ENCODE peak calls at places on chromosomes 5 and 9, in seven cellular contexts. L, D, E, X, S, G and V are unnamed samples.

GRCh38 chr5:14901462-14902051 is 30.0 kb upstream of the ANKH start:
- DNase-seq in L (no peak), D (no peak), E (no peak), X (no peak), S (peak), G (no peak), V (peak)

GRCh38 chr9:16718296-16718695 is 152.2 kb downstream of the BNC2 start:
- DNase-seq in L (no peak), D (no peak), E (no peak), X (no peak), S (no peak), G (no peak), V (peak)

GRCh38 chr9:133342570-133342969 is 5.4 kb downstream of the MED22 start:
- DNase-seq in L (no peak), D (peak), E (no peak), X (no peak), S (peak), G (no peak), V (no peak)

GRCh38 chr9:36739538-36740116 is 166.9 kb downstream of the MELK start:
- DNase-seq in L (no peak), D (no peak), E (no peak), X (no peak), S (peak), G (no peak), V (no peak)

GRCh38 chr5:16550316-16550952 is 66.4 kb downstream of the RETREG1 start:
- DNase-seq in L (peak), D (peak), E (no peak), X (peak), S (peak), G (peak), V (peak)

GRCh38 chr5:1028481-1029269 is 20.1 kb downstream of the NKD2 start:
- DNase-seq in L (no peak), D (no peak), E (no peak), X (no peak), S (peak), G (no peak), V (no peak)

GRCh38 chr9:73011346-73011745 is 58.5 kb upstream of the ALDH1A1 start:
- DNase-seq in L (no peak), D (no peak), E (no peak), X (no peak), S (no peak), G (no peak), V (peak)

GRCh38 chr5:73446631-73447233 is 1.8 kb downstream of the FOXD1 start:
- DNase-seq in L (no peak), D (peak), E (no peak), X (peak), S (no peak), G (no peak), V (no peak)

DNA sequence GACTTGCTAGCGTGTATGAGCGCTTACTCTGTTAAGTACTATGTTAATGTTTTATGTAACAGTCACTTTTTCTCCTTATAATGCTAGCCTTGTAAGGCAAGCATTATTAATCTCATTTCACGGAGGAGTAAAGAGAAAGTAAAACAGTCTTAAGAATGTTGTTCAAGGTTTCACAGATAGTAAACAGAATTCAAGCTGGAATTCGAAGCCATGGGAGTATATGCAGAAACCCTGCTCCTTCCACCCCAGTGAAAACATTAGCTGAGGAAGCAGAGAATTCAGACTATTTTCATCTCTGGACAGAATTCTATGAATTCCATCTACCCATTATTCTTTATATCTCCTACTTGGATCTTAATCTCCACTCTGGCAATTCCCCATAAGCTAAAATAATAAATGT is 1028.3 kb upstream of the WWC1 start:
- DNase-seq in L (no peak), D (no peak), E (no peak), X (no peak), S (no peak), G (no peak), V (no peak)
- TF ChIP-seq RFX5 in L (no peak), D (no peak), E (no peak), X (no peak), S (no peak), G (no peak), V (no peak)

GRCh38 chr5:78475370-78475769 is 115.0 kb downstream of the SCAMP1 start:
- DNase-seq in L (no peak), D (no peak), E (no peak), X (no peak), S (no peak), G (no peak), V (no peak)

GRCh38 chr5:78476795-78477194 is 116.4 kb downstream of the SCAMP1 start:
- DNase-seq in L (no peak), D (no peak), E (no peak), X (no peak), S (no peak), G (no peak), V (no peak)

GRCh38 chr5:78467744-78468357 is 107.4 kb downstream of the SCAMP1 start:
- DNase-seq in L (peak), D (no peak), E (peak), X (peak), S (peak), G (peak), V (peak)

GRCh38 chr5:78473747-78474146 is 113.3 kb downstream of the SCAMP1 start:
- DNase-seq in L (no peak), D (no peak), E (no peak), X (no peak), S (no peak), G (no peak), V (no peak)

GRCh38 chr5:78472469-78473106 is 112.2 kb downstream of the SCAMP1 start:
- DNase-seq in L (peak), D (no peak), E (no peak), X (no peak), S (no peak), G (no peak), V (no peak)
- TF ChIP-seq RFX5 in L (no peak), D (no peak), E (no peak), X (no peak), S (no peak), G (no peak), V (no peak)

GRCh38 chr9:113219972-113220371 is 1.1 kb downstream of the FKBP15 start:
- DNase-seq in L (no peak), D (no peak), E (peak), X (no peak), S (no peak), G (no peak), V (peak)
- TF ChIP-seq RFX5 in L (no peak), D (no peak), E (no peak), X (no peak), S (no peak), G (no peak), V (no peak)

GRCh38 chr5:9350301-9350797 is 195.5 kb downstream of the SEMA5A start:
- DNase-seq in L (no peak), D (no peak), E (no peak), X (no peak), S (no peak), G (no peak), V (peak)
- TF ChIP-seq RFX5 in L (no peak), D (no peak), E (no peak), X (no peak), S (no peak), G (no peak), V (no peak)

DNA sequence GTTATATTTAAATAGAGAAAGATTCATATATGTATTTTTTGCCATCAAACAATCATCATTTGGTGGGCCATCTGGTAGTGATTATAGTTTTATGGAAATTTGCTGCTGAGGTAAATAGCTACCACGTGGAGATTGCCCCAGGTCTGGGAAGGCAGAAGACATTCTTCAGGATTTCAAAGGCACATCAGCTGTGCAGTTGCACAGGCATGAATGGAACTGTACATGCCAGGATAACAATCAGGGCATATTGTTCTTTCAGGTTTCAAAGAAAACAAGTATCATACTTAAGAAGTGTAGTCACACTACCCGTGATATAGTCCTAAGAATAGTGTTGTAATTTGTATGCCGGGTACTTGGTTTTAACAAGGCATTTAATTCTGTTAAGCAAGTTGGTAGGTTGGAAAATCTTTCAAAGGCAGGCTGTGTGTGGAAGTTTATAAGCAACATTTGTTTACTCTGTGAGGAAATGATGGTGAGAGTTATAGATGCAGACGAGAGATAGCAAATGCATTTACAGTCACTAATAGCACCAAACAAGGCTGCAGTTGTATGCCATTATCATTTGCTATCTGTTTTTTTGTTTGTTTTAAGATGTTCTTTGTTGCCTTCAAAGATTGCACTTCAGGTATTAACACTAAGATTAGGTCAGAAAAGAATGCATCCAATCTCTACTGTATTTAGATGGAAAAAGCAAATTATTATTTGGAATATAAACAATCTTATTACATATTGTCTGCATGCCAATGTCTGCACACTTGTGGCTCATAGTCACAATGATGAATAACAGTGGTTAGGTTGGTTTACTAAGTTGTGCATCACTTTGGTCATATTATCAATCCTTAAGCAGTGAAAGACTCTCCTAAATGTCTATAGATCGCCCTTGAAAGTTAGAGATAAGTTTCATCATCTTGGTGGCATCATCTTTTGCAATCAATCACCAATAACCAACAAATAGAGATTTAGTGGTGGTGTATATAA is 55.3 kb downstream of the RPS23 start:
- DNase-seq in L (no peak), D (no peak), E (no peak), X (no peak), S (peak), G (no peak), V (no peak)
- TF ChIP-seq RFX5 in L (no peak), D (no peak), E (no peak), X (no peak), S (no peak), G (no peak), V (no peak)